ENCODE peak calls at places on chromosomes 6 and 20, in nine cellular contexts. T, Y, X, C, N, Z, R, S and A are unnamed samples.

GRCh38 chr20:20931024-20931423 is 175.1 kb downstream of the LINC00237 start:
- DNase-seq in Y (no peak), Z (no peak), N (no peak), X (no peak), T (no peak), R (no peak), C (no peak), S (no peak), A (no peak)

GRCh38 chr6:10837692-10837996 is 695 bp downstream of the MAK start:
- DNase-seq in C (peak), Z (no peak), R (peak), Y (no peak), N (no peak), T (no peak), X (no peak), S (no peak), A (peak)

GRCh38 chr20:59147197-59147596 is 16.4 kb upstream of the ZNF831 start:
- DNase-seq in N (no peak), X (no peak), R (peak), C (no peak), T (peak), Y (no peak), Z (no peak), S (no peak), A (no peak)

GRCh38 chr6:11065436-11066202 is 21.5 kb upstream of the ELOVL2 start:
- DNase-seq in C (no peak), Z (no peak), X (no peak), T (no peak), R (no peak), S (no peak), N (no peak), Y (no peak), A (no peak)

GRCh38 chr6:26205625-26206574 is 118.7 kb downstream of the HFE start:
- DNase-seq in S (peak), Y (no peak), C (peak), N (no peak), Z (no peak), T (no peak), X (peak), R (peak), A (peak)

GRCh38 chr6:127301199-127301700 is 34.6 kb downstream of the RNF146 start:
- DNase-seq in T (no peak), X (no peak), R (no peak), Y (no peak), C (no peak), N (no peak), S (peak), Z (no peak), A (peak)

GRCh38 chr6:33702345-33702977 is 9.0 kb downstream of the UQCC2 start:
- DNase-seq in Z (peak), S (peak), N (no peak), Y (no peak), T (no peak), C (peak), X (no peak), R (peak), A (peak)

GRCh38 chr6:35050291-35050987 is 90.7 kb downstream of the TCP11 start:
- DNase-seq in Z (peak), N (no peak), S (no peak), R (no peak), X (no peak), T (no peak), Y (peak), C (no peak), A (no peak)

GRCh38 chr6:159929819-159930218 is 39.0 kb downstream of the MAS1 start:
- DNase-seq in N (peak), C (no peak), R (no peak), S (no peak), X (no peak), Z (no peak), T (peak), Y (peak), A (no peak)

GRCh38 chr6:43077981-43078411 is 1.9 kb downstream of the PTK7 start:
- DNase-seq in Y (no peak), Z (no peak), R (peak), S (peak), N (no peak), X (no peak), C (no peak), T (no peak), A (no peak)

GRCh38 chr6:128233501-128233900 is 286.9 kb downstream of the PTPRK start:
- DNase-seq in T (no peak), N (no peak), Z (no peak), R (no peak), C (peak), X (no peak), S (no peak), Y (no peak), A (no peak)

GRCh38 chr6:42460892-42461291 is 9.2 kb upstream of the TRERF1 start:
- DNase-seq in S (no peak), X (no peak), C (no peak), T (no peak), N (no peak), Z (no peak), Y (no peak), R (peak), A (peak)

GRCh38 chr6:163446529-163446928 is 32.0 kb downstream of the QKI start:
- DNase-seq in S (no peak), X (no peak), Y (no peak), T (no peak), R (no peak), N (no peak), C (no peak), Z (no peak), A (no peak)

GRCh38 chr6:125952764-125953501 is 3.6 kb upstream of the HINT3 start:
- DNase-seq in X (no peak), R (peak), S (peak), Z (no peak), C (peak), Y (no peak), N (no peak), T (no peak), A (peak)

GRCh38 chr20:24097506-24098245 is 109.1 kb upstream of the GGTLC1 start:
- DNase-seq in C (no peak), Y (peak), R (no peak), X (no peak), T (no peak), S (no peak), Z (no peak), N (no peak), A (no peak)

GRCh38 chr6:22424196-22424595 is 127.4 kb upstream of the PRL start:
- DNase-seq in Y (no peak), R (no peak), Z (no peak), C (peak), S (no peak), T (no peak), X (no peak), N (no peak), A (no peak)

GRCh38 chr6:107942164-107942563 is 15.8 kb downstream of the SEC63 start:
- DNase-seq in T (no peak), N (no peak), C (no peak), R (no peak), Z (no peak), X (no peak), S (no peak), Y (no peak), A (no peak)

GRCh38 chr6:121157913-121158312 is 176.4 kb downstream of the TBC1D32 start:
- DNase-seq in Y (no peak), X (no peak), R (peak), S (peak), T (no peak), N (no peak), C (no peak), Z (no peak), A (peak)

GRCh38 chr20:58851969-58852458 is 502 bp upstream of the GNAS start:
- DNase-seq in R (no peak), N (no peak), T (no peak), S (no peak), Y (no peak), X (no peak), Z (no peak), C (no peak), A (no peak)

GRCh38 chr6:69631552-69632346 is 165.1 kb downstream of the LMBRD1 start:
- DNase-seq in Z (no peak), X (no peak), R (no peak), Y (no peak), S (no peak), C (no peak), N (no peak), T (no peak), A (no peak)

GRCh38 chr6:149834513-149835481 is 29.4 kb downstream of the LRP11 start:
- DNase-seq in Z (peak), Y (no peak), N (peak), T (peak), C (peak), S (peak), X (peak), R (peak), A (peak)

GRCh38 chr6:2816158-2816557 is 25.5 kb downstream of the SERPINB1 start:
- DNase-seq in S (no peak), R (no peak), T (no peak), Y (no peak), X (no peak), C (no peak), Z (no peak), N (no peak), A (no peak)

GRCh38 chr20:62824476-62825287 is 7.8 kb downstream of the COL9A3 start:
- DNase-seq in Z (no peak), X (peak), T (peak), Y (peak), R (peak), C (no peak), N (peak), S (no peak), A (peak)

GRCh38 chr20:62823688-62824475 is 7.0 kb downstream of the COL9A3 start:
- DNase-seq in T (no peak), C (no peak), S (no peak), N (no peak), Y (no peak), R (no peak), X (no peak), Z (no peak), A (no peak)

GRCh38 chr20:62822239-62822787 is 5.5 kb downstream of the COL9A3 start:
- DNase-seq in Z (no peak), X (no peak), C (no peak), N (no peak), R (no peak), Y (no peak), S (no peak), T (no peak), A (no peak)

GRCh38 chr20:62821726-62822210 is 4.9 kb downstream of the COL9A3 start:
- DNase-seq in T (no peak), Y (no peak), N (no peak), X (no peak), R (no peak), Z (no peak), C (no peak), S (no peak), A (no peak)

GRCh38 chr20:62822788-62823651 is 6.2 kb downstream of the COL9A3 start:
- DNase-seq in X (no peak), S (no peak), Z (no peak), T (peak), N (no peak), Y (no peak), R (peak), C (no peak), A (no peak)
- TF ChIP-seq CTCF in X (no peak), S (peak), Z (no peak), T (peak), N (no peak), Y (peak), R (peak), C (peak), A (peak)

GRCh38 chr6:56370591-56371198 is 123.3 kb upstream of the COL21A1 start:
- DNase-seq in Z (peak), X (peak), R (peak), T (peak), N (peak), C (peak), Y (no peak), S (peak), A (peak)
- H3K4me3 ChIP-seq in Z (no peak), X (no peak), R (peak), T (no peak), N (no peak), C (no peak), Y (no peak), S (no peak), A (no peak)

DNA sequence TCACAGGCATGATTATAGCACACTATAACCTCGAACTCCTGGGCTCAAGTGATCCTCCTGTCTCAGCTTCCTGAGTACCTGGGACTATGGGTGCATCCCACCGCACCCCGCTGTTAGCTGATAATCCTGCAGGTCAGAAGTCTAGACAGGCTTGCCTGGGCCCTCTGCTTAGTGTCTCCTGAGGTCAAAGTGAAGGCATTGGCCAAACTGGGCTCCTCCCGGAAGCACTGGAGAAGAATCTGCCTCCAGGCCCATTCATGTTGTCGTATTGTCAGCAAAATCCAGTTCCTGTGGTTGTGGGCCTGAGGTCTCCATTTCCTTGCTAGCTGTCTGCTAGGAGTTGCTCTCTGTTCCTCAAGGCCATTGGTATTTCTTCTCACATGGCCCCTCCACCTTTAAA is 6.3 kb upstream of the MROH8 start:
- DNase-seq in N (no peak), C (no peak), Z (peak), Y (peak), X (peak), T (no peak), S (no peak), R (no peak), A (no peak)
- TF ChIP-seq CTCF in N (no peak), C (no peak), Z (no peak), Y (no peak), X (no peak), T (no peak), S (no peak), R (no peak), A (no peak)

DNA sequence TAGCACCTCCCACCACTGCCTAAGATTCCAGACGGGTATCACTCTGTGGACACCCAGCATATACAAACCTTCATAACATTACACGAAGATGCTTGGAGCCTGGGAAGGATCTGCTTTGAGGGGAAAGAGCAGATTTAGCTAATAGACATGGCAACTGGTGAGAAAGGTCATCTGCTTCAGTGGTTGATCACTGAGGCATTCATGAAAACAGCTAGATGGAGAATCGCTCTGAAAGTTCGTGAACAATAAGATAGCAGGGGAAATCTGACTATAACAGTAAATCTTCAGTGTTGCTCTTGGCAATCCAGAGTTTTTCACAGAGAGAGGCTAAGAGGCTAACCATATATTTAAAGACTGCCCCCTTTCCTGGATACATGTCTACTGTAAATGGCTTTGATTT is 245.3 kb downstream of the FARS2 start:
- DNase-seq in Z (no peak), C (no peak), T (no peak), R (no peak), N (no peak), S (no peak), Y (no peak), X (no peak), A (no peak)
- H3K4me3 ChIP-seq in Z (no peak), C (no peak), T (no peak), R (no peak), N (no peak), S (no peak), Y (no peak), X (no peak), A (no peak)

GRCh38 chr20:62407221-62407992 is at the start of gene CABLES2:
- DNase-seq in S (peak), R (peak), Y (peak), T (peak), C (peak), X (peak), N (peak), Z (peak), A (peak)
- TF ChIP-seq CTCF in S (no peak), R (no peak), Y (peak), T (no peak), C (no peak), X (peak), N (peak), Z (no peak), A (no peak)

DNA sequence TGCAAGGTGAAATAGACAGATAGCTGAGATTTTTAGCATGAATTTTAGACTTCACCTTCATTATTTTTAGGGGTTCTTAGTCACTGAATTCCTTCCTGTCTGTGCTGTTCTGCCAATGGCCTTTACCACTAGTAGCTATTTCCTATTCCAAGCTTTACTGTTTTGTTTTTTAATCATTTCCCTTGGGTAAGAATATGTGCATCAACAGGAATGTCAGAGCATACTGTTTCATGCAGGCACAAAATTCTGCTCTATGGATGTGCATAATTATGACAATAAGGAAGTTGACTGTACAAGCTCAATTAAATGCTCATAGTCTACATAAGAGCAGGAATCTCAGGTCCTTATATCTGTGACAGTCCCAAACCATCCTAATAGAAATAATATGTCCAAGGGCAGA is 5.0 kb downstream of the TNFAIP3 start:
- DNase-seq in T (no peak), N (no peak), R (peak), X (no peak), Y (no peak), S (peak), Z (no peak), C (peak), A (no peak)
- H3K4me3 ChIP-seq in T (no peak), N (peak), R (no peak), X (peak), Y (no peak), S (no peak), Z (no peak), C (peak), A (peak)

GRCh38 chr6:52605610-52606185 is 28.8 kb upstream of the TRAM2 start:
- DNase-seq in R (no peak), Y (no peak), T (no peak), S (no peak), N (no peak), X (no peak), C (no peak), Z (no peak), A (no peak)

GRCh38 chr6:52598824-52599190 is 21.9 kb upstream of the TRAM2 start:
- DNase-seq in Y (no peak), Z (no peak), R (no peak), T (no peak), C (no peak), S (no peak), X (no peak), N (no peak), A (no peak)

GRCh38 chr6:52597738-52598122 is 20.9 kb upstream of the TRAM2 start:
- DNase-seq in N (no peak), R (no peak), X (no peak), C (no peak), Y (no peak), Z (no peak), S (no peak), T (no peak), A (no peak)

GRCh38 chr6:52598123-52598823 is 21.4 kb upstream of the TRAM2 start:
- DNase-seq in T (no peak), S (peak), N (peak), C (no peak), Y (no peak), X (peak), Z (peak), R (peak), A (peak)

DNA sequence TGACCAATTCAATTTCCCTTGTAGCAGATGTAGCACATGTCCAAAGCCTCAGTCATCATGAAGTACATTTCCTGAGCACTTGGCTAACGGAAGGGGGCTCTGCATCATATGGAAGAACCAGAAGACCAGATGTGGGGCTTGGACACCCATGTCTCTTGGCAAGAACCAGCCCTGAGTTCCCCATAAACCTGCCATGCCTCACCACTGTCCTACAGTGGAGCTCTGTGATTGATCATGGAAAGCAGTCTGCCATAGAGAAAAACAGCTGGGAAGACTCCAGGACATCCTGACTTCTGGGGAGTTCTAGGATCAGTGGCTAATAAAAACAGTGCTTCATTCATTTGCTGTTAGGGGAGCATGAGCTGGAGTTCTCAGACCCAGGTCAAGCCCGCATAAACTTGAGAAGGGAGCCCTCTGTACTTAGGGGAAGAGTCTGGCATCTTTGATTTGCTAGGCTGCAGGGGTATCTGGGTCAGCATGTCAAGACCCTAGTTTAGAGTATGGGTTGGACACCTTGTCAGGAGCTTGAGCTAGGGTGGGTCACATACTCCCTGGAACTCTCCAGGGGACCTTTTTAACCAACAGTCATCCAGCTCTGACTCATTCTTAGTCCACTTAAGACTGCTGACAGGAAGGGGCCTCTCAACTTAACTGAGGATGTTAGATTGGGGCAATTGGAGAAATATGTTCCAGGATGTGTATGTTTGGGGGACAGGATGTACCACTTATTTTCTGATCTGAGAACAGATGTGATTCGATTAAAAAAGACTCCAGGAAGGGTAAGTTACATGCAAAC is 26.3 kb upstream of the TRAM2 start:
- DNase-seq in C (no peak), N (no peak), T (no peak), X (no peak), Z (no peak), R (peak), S (peak), Y (no peak), A (peak)
- TF ChIP-seq CTCF in C (no peak), N (no peak), T (no peak), X (no peak), Z (no peak), R (no peak), S (peak), Y (no peak), A (no peak)

DNA sequence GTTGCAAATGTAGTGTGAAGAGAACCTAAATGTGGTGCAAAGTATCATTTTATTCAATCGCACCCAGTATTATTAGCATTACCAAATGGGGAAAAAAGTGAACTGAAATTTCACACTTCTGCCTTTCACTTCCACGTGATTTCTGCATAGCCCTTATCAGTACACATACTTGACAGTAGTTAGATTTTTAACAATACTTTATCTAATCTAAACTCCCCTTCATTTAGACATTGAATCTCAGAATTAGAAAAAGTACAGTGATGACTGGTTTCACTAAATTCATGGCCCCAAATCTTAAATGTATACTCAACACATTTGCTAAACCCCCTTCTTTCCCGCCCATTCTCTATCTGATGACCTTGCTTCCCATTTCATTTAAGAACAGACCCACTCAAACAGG is 14.3 kb downstream of the STX7 start:
- DNase-seq in S (no peak), R (no peak), Y (no peak), T (no peak), C (no peak), N (no peak), Z (no peak), X (no peak), A (no peak)
- H3K4me3 ChIP-seq in S (no peak), R (no peak), Y (no peak), T (no peak), C (no peak), N (no peak), Z (no peak), X (no peak), A (no peak)

GRCh38 chr6:24738732-24739131 is 19.8 kb upstream of the C6orf62 start:
- DNase-seq in S (no peak), X (no peak), N (no peak), Z (no peak), T (no peak), C (no peak), Y (no peak), R (no peak), A (no peak)
- TF ChIP-seq CTCF in S (no peak), X (no peak), N (no peak), Z (no peak), T (no peak), C (no peak), Y (no peak), R (no peak), A (no peak)